ENCODE peak calls at places on chromosomes 4 and X, in five cellular contexts. G is GM20000; E is GM23338; M is activated CD4-positive, alpha-beta T cell treated with anti-CD3 and anti-CD28 coated beads, Interleukin-2, amount 50 U/mL, for 24 hours; K is HepG2. Z is an unnamed sample.

GRCh38 chrX:11629593-11630211 is 36.0 kb downstream of the ARHGAP6 start:
- DNase-seq in E (peak), K (no peak), M (no peak), G (peak), Z (peak)

GRCh38 chrX:15619053-15619772 is 18.5 kb upstream of the ACE2 start:
- DNase-seq in E (no peak), K (no peak), M (no peak), G (no peak), Z (no peak)

GRCh38 chrX:118254611-118255010 is 91.3 kb upstream of the WDR44 start:
- DNase-seq in K (peak), E (peak), M (peak), G (peak), Z (peak)

GRCh38 chr4:52822583-52823477 is 39.3 kb upstream of the RASL11B start:
- DNase-seq in E (no peak), M (no peak), K (no peak), G (no peak), Z (no peak)

GRCh38 chr4:122099896-122100295 is 52.2 kb upstream of the BLTP1 start:
- DNase-seq in K (no peak), G (no peak), E (no peak), M (no peak), Z (no peak)

GRCh38 chr4:168560184-168560834 is 63.5 kb downstream of the PALLD start:
- DNase-seq in G (no peak), E (no peak), K (no peak), M (no peak), Z (peak)

GRCh38 chrX:19579485-19579884 is 64.2 kb upstream of the MAP3K15 start:
- DNase-seq in K (no peak), M (no peak), E (no peak), G (no peak), Z (no peak)

GRCh38 chrX:131746491-131746968 is 202.7 kb downstream of the OR13H1 start:
- DNase-seq in E (no peak), G (no peak), M (no peak), K (no peak), Z (peak)

GRCh38 chr4:92232566-92232965 is 71.2 kb upstream of the GRID2 start:
- DNase-seq in K (no peak), M (no peak), E (no peak), G (no peak), Z (no peak)

GRCh38 chr4:166972071-166972470 is 262.2 kb downstream of the SPOCK3 start:
- DNase-seq in M (no peak), K (no peak), G (no peak), E (no peak), Z (no peak)

GRCh38 chr4:54099959-54100606 is at the start of gene GSX2:
- DNase-seq in K (no peak), E (peak), M (no peak), G (no peak), Z (no peak)

GRCh38 chr4:172546782-172547181 is 621.8 kb upstream of the GALNT7 start:
- DNase-seq in G (no peak), M (no peak), E (no peak), K (no peak), Z (peak)

GRCh38 chr4:7967501-7968261 is 28.0 kb upstream of the AFAP1 start:
- DNase-seq in G (no peak), K (no peak), M (no peak), E (no peak), Z (no peak)

GRCh38 chrX:65828599-65828998 is 161.1 kb downstream of the MSN start:
- DNase-seq in G (no peak), E (no peak), K (no peak), M (no peak), Z (no peak)

GRCh38 chr4:29311231-29311630 is 1408.9 kb upstream of the PCDH7 start:
- DNase-seq in M (no peak), K (no peak), E (no peak), G (no peak), Z (no peak)

GRCh38 chr4:48949518-48950207 is 36.4 kb upstream of the CWH43 start:
- DNase-seq in K (no peak), G (no peak), E (no peak), M (no peak), Z (no peak)

GRCh38 chr4:8176547-8177399 is 18.2 kb upstream of the ABLIM2 start:
- DNase-seq in E (peak), K (peak), G (peak), M (peak), Z (peak)

GRCh38 chr4:168796362-168797106 is 213.5 kb downstream of the CBR4 start:
- DNase-seq in G (no peak), E (no peak), M (no peak), K (peak), Z (no peak)

GRCh38 chr4:20696815-20697214 is 3.4 kb upstream of the PACRGL start:
- DNase-seq in M (no peak), K (no peak), E (no peak), G (no peak), Z (no peak)

GRCh38 chr4:28357985-28358384 is 1497.3 kb downstream of the STIM2 start:
- DNase-seq in E (peak), G (no peak), K (no peak), M (no peak), Z (no peak)

GRCh38 chr4:184397516-184398163 is 76.7 kb downstream of the IRF2 start:
- DNase-seq in K (no peak), G (no peak), M (no peak), E (no peak), Z (no peak)

GRCh38 chrX:148961990-148962389 is 461.6 kb downstream of the AFF2 start:
- DNase-seq in G (no peak), E (no peak), M (no peak), K (no peak), Z (no peak)

GRCh38 chrX:72107320-72107719 is 24.4 kb downstream of the RTL5 start:
- DNase-seq in K (no peak), E (peak), G (no peak), M (no peak), Z (no peak)

GRCh38 chrX:3540105-3540504 is 173.3 kb downstream of the PRKX start:
- DNase-seq in E (no peak), K (no peak), M (no peak), G (no peak), Z (no peak)

GRCh38 chr4:145231906-145232700 is 51.7 kb upstream of the OTUD4 start:
- DNase-seq in M (no peak), K (no peak), E (no peak), G (no peak), Z (no peak)

GRCh38 chr4:113584407-113585150 is 177.0 kb downstream of the CAMK2D start:
- DNase-seq in K (no peak), E (peak), M (no peak), G (no peak), Z (no peak)

GRCh38 chr4:173517781-173518371 is 12.2 kb downstream of the HAND2 start:
- DNase-seq in G (no peak), M (no peak), K (no peak), E (peak), Z (no peak)

GRCh38 chr4:8836664-8837171 is 34.9 kb downstream of the HMX1 start:
- DNase-seq in E (no peak), M (no peak), G (no peak), K (no peak), Z (no peak)

GRCh38 chrX:149531599-149531998 is 9.2 kb upstream of the EOLA1 start:
- DNase-seq in K (no peak), G (peak), M (no peak), E (no peak), Z (no peak)

GRCh38 chr4:82785248-82786003 is 13.2 kb downstream of the SCD5 start:
- DNase-seq in M (no peak), K (peak), E (peak), G (no peak), Z (no peak)

GRCh38 chrX:16869393-16870094 is 618 bp downstream of the RBBP7 start:
- DNase-seq in G (peak), M (no peak), K (no peak), E (peak), Z (peak)

GRCh38 chrX:109840585-109840984 is 107.5 kb upstream of the ACSL4 start:
- DNase-seq in K (peak), E (no peak), G (no peak), M (peak), Z (no peak)

GRCh38 chr4:7224001-7224400 is 31.7 kb downstream of the SORCS2 start:
- DNase-seq in M (no peak), E (no peak), G (no peak), K (no peak), Z (no peak)

GRCh38 chr4:74423101-74423500 is 21.8 kb upstream of the AREG start:
- DNase-seq in M (no peak), K (no peak), G (no peak), E (no peak), Z (no peak)